ENCODE peak calls at places on chromosomes 16 and 17, in ten cellular contexts. J is brain microvascular endothelial cell; F is left ventricle myocardium inferior; Z is Peyer's patch; X is PC-9; D is pancreas; O is effector memory CD4-positive, alpha-beta T cell; B is right atrium auricular region; E is uterus; Y is tibial artery. V is an unnamed sample. For H3K36me3, the result is how much of the 10 kb centered on the place peaks cover.

GRCh38 chr16:49022351-49022963 is 259.2 kb downstream of the CBLN1 start:
- DNase-seq in X (no peak), Z (no peak), B (no peak), F (no peak), E (no peak), J (no peak), O (no peak), D (no peak), Y (no peak), V (no peak)

GRCh38 chr17:18122991-18123753 is 14.6 kb downstream of the MYO15A start:
- DNase-seq in E (no peak), B (no peak), F (no peak), Z (no peak), D (no peak), X (no peak), O (no peak), Y (no peak), J (no peak), V (no peak)

GRCh38 chr17:50986989-50987660 is 121.0 kb upstream of the TOB1 start:
- DNase-seq in J (peak), Z (no peak), E (no peak), F (no peak), D (no peak), Y (no peak), B (no peak), O (no peak), X (no peak), V (no peak)

GRCh38 chr16:2970563-2970962 is 1.4 kb downstream of the PAQR4 start:
- DNase-seq in X (no peak), O (no peak), Y (no peak), J (no peak), E (no peak), B (no peak), Z (no peak), F (no peak), D (peak), V (no peak)

GRCh38 chr17:79850571-79851460 is 11.6 kb upstream of the CBX4 start:
- DNase-seq in J (peak), O (no peak), Y (no peak), B (no peak), D (peak), F (no peak), Z (no peak), E (no peak), X (peak), V (no peak)

GRCh38 chr17:33966410-33967063 is 288.5 kb upstream of the CCL2 start:
- DNase-seq in F (no peak), Z (no peak), D (no peak), O (no peak), X (no peak), Y (no peak), J (no peak), E (no peak), B (no peak), V (no peak)

GRCh38 chr17:40791808-40792436 is 7.8 kb downstream of the KRT28 start:
- DNase-seq in B (no peak), F (no peak), O (no peak), D (no peak), Y (no peak), E (no peak), J (peak), X (no peak), Z (no peak), V (no peak)

GRCh38 chr16:2518823-2519710 is 1.1 kb upstream of the AMDHD2 start:
- DNase-seq in B (no peak), Z (no peak), Y (no peak), J (no peak), O (no peak), X (no peak), E (peak), D (peak), F (no peak), V (peak)

GRCh38 chr16:11087691-11088431 is 143.5 kb downstream of the CLEC16A start:
- DNase-seq in F (no peak), Y (no peak), D (no peak), E (no peak), O (no peak), Z (peak), J (no peak), B (no peak), X (peak), V (no peak)

GRCh38 chr16:13896543-13897182 is 23.3 kb upstream of the ERCC4 start:
- DNase-seq in O (no peak), Y (no peak), F (no peak), J (no peak), X (no peak), B (no peak), Z (no peak), E (no peak), D (no peak), V (no peak)

GRCh38 chr17:40316571-40317344 is 7.8 kb downstream of the RARA start:
- DNase-seq in E (peak), J (peak), O (no peak), F (peak), D (peak), Y (peak), X (peak), B (peak), Z (peak), V (peak)

GRCh38 chr17:69608808-69609494 is 194.5 kb downstream of the MAP2K6 start:
- DNase-seq in X (no peak), D (no peak), F (no peak), J (peak), Z (no peak), E (no peak), B (no peak), O (no peak), Y (peak), V (no peak)

GRCh38 chr16:57178793-57179212 is 7.0 kb downstream of the PSME3IP1 start:
- DNase-seq in D (no peak), J (no peak), Z (no peak), X (no peak), E (no peak), B (no peak), F (no peak), O (no peak), Y (no peak), V (no peak)

GRCh38 chr16:23423496-23424049 is 29.4 kb downstream of the COG7 start:
- DNase-seq in X (peak), Y (peak), B (peak), F (peak), E (peak), O (no peak), Z (peak), D (no peak), J (peak), V (peak)

GRCh38 chr16:24568392-24568791 is 29.0 kb downstream of the RBBP6 start:
- DNase-seq in Y (no peak), J (no peak), D (no peak), E (no peak), X (no peak), Z (no peak), O (no peak), F (no peak), B (no peak), V (no peak)

GRCh38 chr17:49567104-49567521 is 8.6 kb upstream of the NXPH3 start:
- DNase-seq in E (peak), Y (peak), Z (no peak), O (no peak), D (no peak), F (no peak), X (no peak), B (no peak), J (no peak), V (peak)

GRCh38 chr16:10581507-10581906 is 1.1 kb upstream of the EMP2 start:
- DNase-seq in D (no peak), F (no peak), O (no peak), E (no peak), J (no peak), B (no peak), X (no peak), Y (no peak), Z (no peak), V (no peak)

GRCh38 chr16:1706386-1707192 is 594 bp downstream of the MAPK8IP3 start:
- DNase-seq in D (peak), B (no peak), Y (no peak), X (no peak), Z (no peak), E (no peak), O (no peak), J (peak), F (no peak), V (no peak)

GRCh38 chr17:47267354-47267828 is 13.8 kb downstream of the ITGB3 start:
- DNase-seq in X (no peak), D (no peak), B (no peak), Z (no peak), E (no peak), Y (no peak), F (no peak), O (no peak), J (peak), V (no peak)

GRCh38 chr16:22329199-22329695 is 32.0 kb downstream of the POLR3E start:
- DNase-seq in E (no peak), B (peak), X (no peak), J (no peak), O (no peak), Z (no peak), Y (no peak), F (no peak), D (no peak), V (no peak)

GRCh38 chr16:21264226-21265036 is 13.7 kb downstream of the CRYM start:
- DNase-seq in X (no peak), J (no peak), E (peak), F (peak), Y (no peak), Z (no peak), D (no peak), B (no peak), O (no peak), V (no peak)

GRCh38 chr17:30950669-30951399 is 20.0 kb upstream of the RNF135 start:
- DNase-seq in E (peak), J (peak), D (peak), F (peak), B (peak), O (no peak), Y (peak), X (no peak), Z (no peak), V (peak)

GRCh38 chr17:11264183-11264871 is 23.3 kb downstream of the SHISA6 start:
- DNase-seq in Z (no peak), B (no peak), F (no peak), D (no peak), E (no peak), X (no peak), O (no peak), J (no peak), Y (no peak), V (no peak)

GRCh38 chr17:3962217-3963069 is 1.8 kb downstream of the ATP2A3 start:
- DNase-seq in Y (no peak), F (no peak), J (no peak), E (no peak), X (no peak), Z (peak), O (no peak), B (no peak), D (no peak), V (no peak)

GRCh38 chr17:36934759-36935630 is 2.3 kb upstream of the LHX1 start:
- DNase-seq in B (no peak), D (peak), E (no peak), X (no peak), Y (no peak), J (no peak), O (no peak), Z (no peak), F (no peak), V (no peak)

GRCh38 chr17:4634981-4635380 is 6.5 kb downstream of the ALOX15 start:
- DNase-seq in D (no peak), B (no peak), Z (no peak), F (no peak), Y (no peak), O (no peak), E (no peak), X (no peak), J (no peak), V (no peak)

GRCh38 chr16:51876934-51877333 is 670.0 kb downstream of the TOX3 start:
- DNase-seq in O (no peak), B (no peak), J (no peak), X (no peak), D (no peak), F (no peak), Z (no peak), Y (no peak), E (no peak), V (no peak)

GRCh38 chr17:72205357-72205756 is 84.5 kb downstream of the SOX9 start:
- DNase-seq in Y (no peak), D (no peak), O (no peak), B (no peak), J (no peak), E (no peak), Z (no peak), F (no peak), X (no peak), V (no peak)

GRCh38 chr16:8178271-8178670 is 412.0 kb downstream of the TMEM114 start:
- DNase-seq in E (no peak), Z (no peak), J (no peak), B (no peak), D (no peak), Y (no peak), X (no peak), O (no peak), F (no peak), V (no peak)

GRCh38 chr16:8630205-8630953 is 8.9 kb downstream of the METTL22 start:
- DNase-seq in X (no peak), E (no peak), Z (no peak), J (no peak), O (no peak), Y (no peak), D (no peak), F (no peak), B (no peak), V (no peak)

GRCh38 chr16:82643136-82643535 is 16.4 kb downstream of the CDH13 start:
- DNase-seq in E (no peak), O (no peak), J (no peak), X (no peak), D (no peak), B (no peak), F (no peak), Z (no peak), Y (no peak), V (no peak)

GRCh38 chr17:16938031-16938430 is 33.9 kb downstream of the TNFRSF13B start:
- DNase-seq in X (no peak), Y (no peak), D (no peak), Z (no peak), J (no peak), F (no peak), E (no peak), B (no peak), O (no peak), V (no peak)

GRCh38 chr16:29730649-29731048 is 15.1 kb downstream of the C16orf54 start:
- DNase-seq in O (no peak), Z (no peak), E (no peak), F (no peak), Y (no peak), D (no peak), J (no peak), B (no peak), X (no peak), V (no peak)

GRCh38 chr16:52099382-52099781 is 447.6 kb downstream of the TOX3 start:
- DNase-seq in B (no peak), X (no peak), O (no peak), F (no peak), Y (no peak), Z (no peak), J (no peak), D (no peak), E (no peak), V (no peak)

GRCh38 chr17:44095647-44096496 is 25.3 kb downstream of the G6PC3 start:
- DNase-seq in X (peak), Z (no peak), B (peak), E (peak), O (no peak), J (peak), F (peak), D (no peak), Y (no peak), V (peak)

GRCh38 chr16:89200124-89200849 is at the start of gene SLC22A31:
- DNase-seq in Y (no peak), O (no peak), Z (no peak), D (peak), X (no peak), B (no peak), J (no peak), E (no peak), F (no peak), V (peak)

GRCh38 chr17:75695830-75696271 is 25.4 kb upstream of the ITGB4 start:
- DNase-seq in X (no peak), E (no peak), F (peak), B (no peak), J (no peak), O (no peak), Y (no peak), D (peak), Z (no peak), V (no peak)
- H3K36me3 ChIP-seq in X (under half), E (under half), F (under half), B (under half), J (under half), O (half or more), Y (under half), D (under half), Z (under half), V (half or more)

GRCh38 chr16:74626741-74627416 is 20.0 kb upstream of the GLG1 start:
- DNase-seq in X (no peak), F (no peak), Z (no peak), E (no peak), J (no peak), Y (no peak), O (no peak), B (no peak), D (no peak), V (no peak)
- H3K36me3 ChIP-seq in X (under half), F (half or more), Z (half or more), E (under half), J (half or more), Y (half or more), O (half or more), B (half or more), D (half or more), V (half or more)

GRCh38 chr17:78414178-78415162 is 36.0 kb downstream of the PGS1 start:
- DNase-seq in B (no peak), Y (no peak), Z (peak), E (no peak), X (no peak), J (no peak), O (peak), F (no peak), D (peak), V (no peak)
- H3K36me3 ChIP-seq in B (under half), Y (under half), Z (under half), E (under half), X (under half), J (under half), O (under half), F (under half), D (under half), V (under half)

DNA sequence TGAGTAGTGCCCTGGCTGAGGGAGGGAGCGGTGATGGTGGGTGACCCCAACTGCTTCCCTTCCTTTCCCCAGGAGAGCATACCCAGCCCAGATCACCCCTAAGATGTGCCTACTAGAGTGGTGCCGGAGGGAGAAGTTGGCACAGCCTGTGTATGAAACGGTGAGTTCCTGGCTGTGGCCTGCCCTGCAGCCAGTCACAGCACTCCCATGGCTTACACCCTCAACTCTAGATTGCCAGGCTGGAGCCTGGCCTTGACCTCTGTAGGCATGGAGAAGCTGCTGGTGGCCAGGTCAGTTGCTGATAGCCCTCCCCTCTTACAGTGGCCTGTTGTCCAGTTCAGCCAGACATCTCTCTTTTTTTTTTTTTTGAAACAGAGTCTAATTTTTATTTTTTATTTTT is 8.6 kb upstream of the NFATC3 start:
- DNase-seq in J (no peak), D (no peak), E (no peak), F (no peak), Y (no peak), Z (peak), B (no peak), X (no peak), O (no peak), V (no peak)
- H3K36me3 ChIP-seq in J (under half), D (under half), E (under half), F (under half), Y (half or more), Z (under half), B (under half), X (under half), O (under half), V (half or more)

GRCh38 chr16:27228036-27228435 is 24.7 kb downstream of the KDM8 start:
- DNase-seq in O (no peak), F (no peak), B (no peak), E (no peak), D (no peak), J (no peak), Y (no peak), X (no peak), Z (no peak), V (peak)
- H3K36me3 ChIP-seq in O (under half), F (under half), B (under half), E (under half), D (under half), J (under half), Y (half or more), X (under half), Z (under half), V (half or more)

DNA sequence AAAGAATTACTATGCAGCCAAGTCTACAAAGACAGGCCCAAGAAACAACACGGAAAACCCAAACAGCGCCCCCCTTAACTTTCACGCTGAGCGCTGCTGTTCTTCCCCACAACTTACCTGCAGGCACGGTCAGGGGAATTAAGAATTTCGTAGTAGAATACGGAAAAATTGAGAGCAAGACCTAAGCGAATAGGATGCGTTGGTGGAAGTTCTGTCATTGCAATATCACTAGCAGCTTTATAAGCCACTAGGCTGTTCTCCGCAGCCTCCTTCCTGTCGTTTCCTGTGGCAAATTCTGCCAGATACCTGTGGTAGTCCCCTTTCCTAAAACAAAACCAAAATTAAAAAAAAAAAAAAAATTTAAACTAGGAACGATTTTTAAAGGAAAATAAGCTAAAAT is 39.0 kb downstream of the YWHAE start:
- DNase-seq in D (no peak), F (no peak), B (no peak), Z (no peak), O (peak), J (no peak), E (no peak), Y (no peak), X (no peak), V (no peak)
- H3K36me3 ChIP-seq in D (under half), F (half or more), B (under half), Z (half or more), O (under half), J (under half), E (under half), Y (half or more), X (half or more), V (half or more)

DNA sequence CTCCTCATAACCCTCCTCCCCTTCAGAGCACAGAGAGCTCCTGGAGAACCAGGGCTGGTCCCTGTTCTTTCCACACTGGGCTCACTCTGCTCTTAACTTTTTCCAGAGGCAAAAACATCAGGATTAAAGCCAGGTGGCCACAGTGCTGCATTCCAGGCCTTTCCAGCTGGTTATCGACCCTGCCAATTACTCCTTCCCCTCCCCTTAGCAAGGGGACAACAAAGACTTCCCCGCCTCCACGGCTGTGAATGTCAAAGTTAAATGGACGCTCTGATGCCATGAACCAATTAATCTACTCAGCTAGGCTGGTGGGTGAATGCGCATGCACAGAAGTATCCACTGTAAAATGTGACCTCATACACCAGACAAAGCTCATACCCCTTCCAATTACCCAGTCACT is 23.1 kb downstream of the ACLY start:
- DNase-seq in O (no peak), Y (no peak), B (peak), Z (no peak), F (peak), D (no peak), E (peak), J (no peak), X (no peak), V (no peak)
- H3K36me3 ChIP-seq in O (half or more), Y (half or more), B (half or more), Z (half or more), F (half or more), D (half or more), E (under half), J (half or more), X (under half), V (half or more)

GRCh38 chr16:84756830-84757229 is 57.0 kb downstream of the USP10 start:
- DNase-seq in E (no peak), F (no peak), B (no peak), Y (no peak), D (no peak), O (no peak), X (no peak), Z (no peak), J (no peak), V (no peak)

GRCh38 chr16:84761448-84762368 is 58.1 kb upstream of the CRISPLD2 start:
- DNase-seq in O (no peak), J (no peak), E (no peak), D (no peak), X (no peak), B (no peak), F (no peak), Y (no peak), Z (no peak), V (no peak)

GRCh38 chr16:84759906-84760305 is 59.9 kb upstream of the CRISPLD2 start:
- DNase-seq in E (no peak), Z (no peak), J (no peak), F (no peak), O (no peak), B (no peak), Y (no peak), X (no peak), D (no peak), V (no peak)

GRCh38 chr16:84759061-84759460 is 59.3 kb downstream of the USP10 start:
- DNase-seq in Y (no peak), F (no peak), E (no peak), O (peak), B (no peak), D (no peak), X (no peak), Z (no peak), J (peak), V (no peak)

GRCh38 chr16:84758627-84759026 is 58.8 kb downstream of the USP10 start:
- DNase-seq in J (no peak), B (no peak), Y (no peak), D (no peak), E (no peak), F (peak), X (no peak), Z (no peak), O (no peak), V (no peak)
- H3K36me3 ChIP-seq in J (under half), B (under half), Y (under half), D (under half), E (under half), F (under half), X (under half), Z (under half), O (under half), V (under half)

GRCh38 chr17:27327397-27327796 is 33.5 kb downstream of the WSB1 start:
- DNase-seq in X (no peak), D (no peak), O (no peak), Y (no peak), E (no peak), B (no peak), J (no peak), Z (no peak), F (no peak), V (no peak)
- H3K36me3 ChIP-seq in X (under half), D (under half), O (under half), Y (under half), E (under half), B (under half), J (under half), Z (under half), F (under half), V (under half)

V was measured in lower lobe of right lung.